ENCODE peak calls at places on chromosomes 12 and 14, in seven cellular contexts. V is C1 segment of cervical spinal cord; S is GDM1; J is stimulated activated naive CD4-positive, alpha-beta T cell; C is Right ventricle myocardium superior; U is AG10803; H is psoas muscle. A is an unnamed sample.

GRCh38 chr12:1544991-1545700 is 49.2 kb downstream of the FBXL14 start:
- DNase-seq in C (peak), V (no peak), J (no peak), S (no peak), U (peak), H (no peak), A (no peak)

GRCh38 chr14:86057018-86057667 is 527.2 kb downstream of the FLRT2 start:
- DNase-seq in S (no peak), C (no peak), U (peak), H (no peak), J (no peak), V (no peak), A (no peak)

GRCh38 chr12:31206038-31206670 is 119.8 kb downstream of the SINHCAF start:
- DNase-seq in H (no peak), C (no peak), J (no peak), S (no peak), V (no peak), U (peak), A (no peak)

GRCh38 chr12:94263011-94263786 is 114.8 kb downstream of the PLXNC1 start:
- DNase-seq in H (no peak), S (peak), J (peak), U (no peak), C (no peak), V (no peak), A (peak)

GRCh38 chr12:65656904-65657351 is 167.4 kb upstream of the HMGA2 start:
- DNase-seq in U (peak), C (no peak), J (no peak), V (no peak), H (no peak), S (no peak), A (no peak)

GRCh38 chr12:78085562-78086182 is 255.0 kb downstream of the NAV3 start:
- DNase-seq in U (peak), V (no peak), H (no peak), S (no peak), J (no peak), C (no peak), A (no peak)

GRCh38 chr14:69518341-69519101 is 34.0 kb downstream of the PLEKHD1 start:
- DNase-seq in J (no peak), V (no peak), S (no peak), H (no peak), C (no peak), U (peak), A (no peak)

GRCh38 chr12:26874501-26875296 is 41.7 kb upstream of the ITPR2 start:
- DNase-seq in J (no peak), U (no peak), V (no peak), H (no peak), S (no peak), C (no peak), A (no peak)

GRCh38 chr14:100902295-100902694 is 1.2 kb downstream of the RTL1 start:
- DNase-seq in C (no peak), S (no peak), H (no peak), V (no peak), J (no peak), U (no peak), A (no peak)

GRCh38 chr14:77151918-77152588 is 10.5 kb upstream of the ZDHHC22 start:
- DNase-seq in C (no peak), S (no peak), H (no peak), V (no peak), U (peak), J (no peak), A (no peak)

GRCh38 chr14:103734081-103734888 is 18.7 kb downstream of the ZFYVE21 start:
- DNase-seq in S (no peak), J (no peak), U (no peak), H (peak), V (no peak), C (no peak), A (no peak)

GRCh38 chr14:55581011-55581806 is 1.2 kb downstream of the KTN1 start:
- DNase-seq in S (no peak), H (peak), C (peak), J (peak), U (peak), V (peak), A (peak)

GRCh38 chr12:55933158-55933798 is 2.3 kb downstream of the DGKA start:
- DNase-seq in S (peak), H (no peak), J (no peak), U (peak), V (no peak), C (no peak), A (no peak)

GRCh38 chr14:26200675-26201074 is 397.2 kb downstream of the NOVA1 start:
- DNase-seq in H (no peak), V (no peak), J (no peak), C (no peak), U (peak), S (no peak), A (no peak)

A was measured in T follicular helper cell.